ENCODE peak calls at places on chromosomes 4 and X, in five cellular contexts. One of them, this sample, is unnamed.

GRCh38 chr4:39521253-39521908 is 5.9 kb downstream of the UGDH start:
- DNase-seq in CD8-positive, alpha-beta memory T cell: no peak
- DNase-seq in activated CD4-positive, alpha-beta T cell treated with anti-CD3 and anti-CD28 coated beads, Interleukin-2, amount 50 U/mL, for 24 hours: no peak
- DNase-seq in GM12864: no peak
- DNase-seq in iPS DF 19.7: no peak
- DNase-seq in this sample: no peak

GRCh38 chrX:63675716-63676115 is 109.3 kb downstream of the ARHGEF9 start:
- DNase-seq in activated CD4-positive, alpha-beta T cell treated with anti-CD3 and anti-CD28 coated beads, Interleukin-2, amount 50 U/mL, for 24 hours: no peak
- DNase-seq in CD8-positive, alpha-beta memory T cell: no peak
- DNase-seq in iPS DF 19.7: no peak
- DNase-seq in GM12864: no peak
- DNase-seq in this sample: no peak

GRCh38 chrX:139559383-139560042 is 29.0 kb downstream of the F9 start:
- DNase-seq in GM12864: peak; percentile 37
- DNase-seq in CD8-positive, alpha-beta memory T cell: no peak
- DNase-seq in activated CD4-positive, alpha-beta T cell treated with anti-CD3 and anti-CD28 coated beads, Interleukin-2, amount 50 U/mL, for 24 hours: no peak
- DNase-seq in iPS DF 19.7: peak; percentile 15
- DNase-seq in this sample: no peak

GRCh38 chrX:100413231-100413630 is 3.2 kb upstream of the PCDH19 start:
- DNase-seq in CD8-positive, alpha-beta memory T cell: no peak
- DNase-seq in activated CD4-positive, alpha-beta T cell treated with anti-CD3 and anti-CD28 coated beads, Interleukin-2, amount 50 U/mL, for 24 hours: no peak
- DNase-seq in GM12864: peak; percentile 2
- DNase-seq in iPS DF 19.7: no peak
- DNase-seq in this sample: peak; percentile 7

GRCh38 chr4:158670975-158671664 is 567 bp downstream of the C4orf46 start:
- DNase-seq in GM12864: peak; percentile 36
- DNase-seq in iPS DF 19.7: no peak
- DNase-seq in CD8-positive, alpha-beta memory T cell: peak; percentile 39
- DNase-seq in activated CD4-positive, alpha-beta T cell treated with anti-CD3 and anti-CD28 coated beads, Interleukin-2, amount 50 U/mL, for 24 hours: peak; percentile 26
- DNase-seq in this sample: no peak

GRCh38 chrX:130746709-130747347 is 156.2 kb downstream of the ENOX2 start:
- DNase-seq in activated CD4-positive, alpha-beta T cell treated with anti-CD3 and anti-CD28 coated beads, Interleukin-2, amount 50 U/mL, for 24 hours: no peak
- DNase-seq in GM12864: no peak
- DNase-seq in iPS DF 19.7: no peak
- DNase-seq in CD8-positive, alpha-beta memory T cell: no peak
- DNase-seq in this sample: no peak

GRCh38 chr4:53450773-53451172 is 73.3 kb downstream of the FIP1L1 start:
- DNase-seq in CD8-positive, alpha-beta memory T cell: no peak
- DNase-seq in activated CD4-positive, alpha-beta T cell treated with anti-CD3 and anti-CD28 coated beads, Interleukin-2, amount 50 U/mL, for 24 hours: no peak
- DNase-seq in iPS DF 19.7: no peak
- DNase-seq in GM12864: no peak
- DNase-seq in this sample: no peak

GRCh38 chr4:172809319-172809718 is 359.3 kb upstream of the GALNT7 start:
- DNase-seq in GM12864: no peak
- DNase-seq in CD8-positive, alpha-beta memory T cell: no peak
- DNase-seq in activated CD4-positive, alpha-beta T cell treated with anti-CD3 and anti-CD28 coated beads, Interleukin-2, amount 50 U/mL, for 24 hours: no peak
- DNase-seq in iPS DF 19.7: peak; percentile 90
- DNase-seq in this sample: no peak

GRCh38 chr4:14650127-14650526 is 352.2 kb upstream of the CPEB2 start:
- DNase-seq in GM12864: no peak
- DNase-seq in activated CD4-positive, alpha-beta T cell treated with anti-CD3 and anti-CD28 coated beads, Interleukin-2, amount 50 U/mL, for 24 hours: no peak
- DNase-seq in iPS DF 19.7: no peak
- DNase-seq in CD8-positive, alpha-beta memory T cell: no peak
- DNase-seq in this sample: no peak

GRCh38 chrX:152641996-152642395 is 4.3 kb downstream of the GABRQ start:
- DNase-seq in CD8-positive, alpha-beta memory T cell: no peak
- DNase-seq in iPS DF 19.7: no peak
- DNase-seq in activated CD4-positive, alpha-beta T cell treated with anti-CD3 and anti-CD28 coated beads, Interleukin-2, amount 50 U/mL, for 24 hours: no peak
- DNase-seq in GM12864: peak; percentile 2
- DNase-seq in this sample: no peak

This sample was measured in KG1.